ENCODE peak calls at places on chromosomes 6 and 20, in seven cellular contexts. One of them, this sample, is unnamed.

GRCh38 chr6:163200299-163201093 is 214.0 kb upstream of the QKI start:
- DNase-seq in RKO: no peak
- DNase-seq in GM12865: no peak
- DNase-seq in AG10803: no peak
- DNase-seq in stimulated activated CD4-positive, alpha-beta T cell treated with anti-CD3 and anti-CD28 coated beads, TNF-alpha, amount 100 ng/mL, for 24 hours: no peak
- DNase-seq in fibroblast of the conjunctiva: no peak
- DNase-seq in adrenal gland: no peak
- DNase-seq in this sample: no peak

GRCh38 chr6:57224769-57225515 is 2.8 kb upstream of the RAB23 start:
- DNase-seq in RKO: no peak
- DNase-seq in GM12865: no peak
- DNase-seq in AG10803: peak
- DNase-seq in stimulated activated CD4-positive, alpha-beta T cell treated with anti-CD3 and anti-CD28 coated beads, TNF-alpha, amount 100 ng/mL, for 24 hours: no peak
- DNase-seq in fibroblast of the conjunctiva: no peak
- DNase-seq in adrenal gland: no peak
- DNase-seq in this sample: peak

GRCh38 chr6:36815962-36816735 is 23.1 kb downstream of the CPNE5 start:
- DNase-seq in RKO: no peak
- DNase-seq in GM12865: no peak
- DNase-seq in AG10803: peak
- DNase-seq in stimulated activated CD4-positive, alpha-beta T cell treated with anti-CD3 and anti-CD28 coated beads, TNF-alpha, amount 100 ng/mL, for 24 hours: no peak
- DNase-seq in fibroblast of the conjunctiva: no peak
- DNase-seq in adrenal gland: no peak
- DNase-seq in this sample: no peak

GRCh38 chr6:129923520-129923919 is 62.4 kb upstream of the TMEM244 start:
- DNase-seq in RKO: no peak
- DNase-seq in GM12865: no peak
- DNase-seq in AG10803: peak
- DNase-seq in stimulated activated CD4-positive, alpha-beta T cell treated with anti-CD3 and anti-CD28 coated beads, TNF-alpha, amount 100 ng/mL, for 24 hours: no peak
- DNase-seq in fibroblast of the conjunctiva: no peak
- DNase-seq in adrenal gland: no peak
- DNase-seq in this sample: peak

GRCh38 chr6:37809144-37809543 is 10.4 kb upstream of the ZFAND3 start:
- DNase-seq in RKO: no peak
- DNase-seq in GM12865: no peak
- DNase-seq in AG10803: peak
- DNase-seq in stimulated activated CD4-positive, alpha-beta T cell treated with anti-CD3 and anti-CD28 coated beads, TNF-alpha, amount 100 ng/mL, for 24 hours: no peak
- DNase-seq in fibroblast of the conjunctiva: no peak
- DNase-seq in adrenal gland: peak
- DNase-seq in this sample: no peak

GRCh38 chr6:151148111-151148510 is 91.7 kb upstream of the AKAP12 start:
- DNase-seq in RKO: no peak
- DNase-seq in GM12865: no peak
- DNase-seq in AG10803: no peak
- DNase-seq in stimulated activated CD4-positive, alpha-beta T cell treated with anti-CD3 and anti-CD28 coated beads, TNF-alpha, amount 100 ng/mL, for 24 hours: no peak
- DNase-seq in fibroblast of the conjunctiva: no peak
- DNase-seq in adrenal gland: peak
- DNase-seq in this sample: no peak

GRCh38 chr20:48294196-48294595 is 508.9 kb upstream of the SULF2 start:
- DNase-seq in RKO: no peak
- DNase-seq in GM12865: no peak
- DNase-seq in AG10803: peak
- DNase-seq in stimulated activated CD4-positive, alpha-beta T cell treated with anti-CD3 and anti-CD28 coated beads, TNF-alpha, amount 100 ng/mL, for 24 hours: no peak
- DNase-seq in fibroblast of the conjunctiva: peak
- DNase-seq in adrenal gland: no peak
- DNase-seq in this sample: no peak

GRCh38 chr6:41531591-41532582 is 14.3 kb upstream of the FOXP4 start:
- DNase-seq in RKO: no peak
- DNase-seq in GM12865: peak
- DNase-seq in AG10803: peak
- DNase-seq in stimulated activated CD4-positive, alpha-beta T cell treated with anti-CD3 and anti-CD28 coated beads, TNF-alpha, amount 100 ng/mL, for 24 hours: peak
- DNase-seq in fibroblast of the conjunctiva: no peak
- DNase-seq in adrenal gland: no peak
- DNase-seq in this sample: peak

GRCh38 chr6:1971612-1972011 is 273.8 kb downstream of the GMDS start:
- DNase-seq in RKO: no peak
- DNase-seq in GM12865: no peak
- DNase-seq in AG10803: peak
- DNase-seq in stimulated activated CD4-positive, alpha-beta T cell treated with anti-CD3 and anti-CD28 coated beads, TNF-alpha, amount 100 ng/mL, for 24 hours: no peak
- DNase-seq in fibroblast of the conjunctiva: no peak
- DNase-seq in adrenal gland: no peak
- DNase-seq in this sample: no peak

GRCh38 chr6:153090241-153090930 is 40.7 kb downstream of the RGS17 start:
- DNase-seq in RKO: peak
- DNase-seq in GM12865: no peak
- DNase-seq in AG10803: peak
- DNase-seq in stimulated activated CD4-positive, alpha-beta T cell treated with anti-CD3 and anti-CD28 coated beads, TNF-alpha, amount 100 ng/mL, for 24 hours: no peak
- DNase-seq in fibroblast of the conjunctiva: peak
- DNase-seq in adrenal gland: no peak
- DNase-seq in this sample: peak

GRCh38 chr20:34110025-34111013 is 1.7 kb downstream of the EIF2S2 start:
- DNase-seq in RKO: peak
- DNase-seq in GM12865: peak
- DNase-seq in AG10803: peak
- DNase-seq in stimulated activated CD4-positive, alpha-beta T cell treated with anti-CD3 and anti-CD28 coated beads, TNF-alpha, amount 100 ng/mL, for 24 hours: no peak
- DNase-seq in fibroblast of the conjunctiva: no peak
- DNase-seq in adrenal gland: no peak
- DNase-seq in this sample: peak

GRCh38 chr6:148857817-148858390 is 111.1 kb downstream of the UST start:
- DNase-seq in RKO: no peak
- DNase-seq in GM12865: no peak
- DNase-seq in AG10803: peak
- DNase-seq in stimulated activated CD4-positive, alpha-beta T cell treated with anti-CD3 and anti-CD28 coated beads, TNF-alpha, amount 100 ng/mL, for 24 hours: no peak
- DNase-seq in fibroblast of the conjunctiva: no peak
- DNase-seq in adrenal gland: no peak
- DNase-seq in this sample: no peak

GRCh38 chr20:62685781-62686555 is 22.7 kb upstream of the NTSR1 start:
- DNase-seq in RKO: no peak
- DNase-seq in GM12865: peak
- DNase-seq in AG10803: no peak
- DNase-seq in stimulated activated CD4-positive, alpha-beta T cell treated with anti-CD3 and anti-CD28 coated beads, TNF-alpha, amount 100 ng/mL, for 24 hours: no peak
- DNase-seq in fibroblast of the conjunctiva: no peak
- DNase-seq in adrenal gland: peak
- DNase-seq in this sample: peak